ENCODE peak calls at places on chromosomes 4 and X, in ten cellular contexts. N is H9, L is neural progenitor cell, O is astrocyte, Y is SK-N-SH, B is heart left ventricle, K is breast epithelium, Q is tibial nerve, C is tibial artery, R is spleen. F is an unnamed sample.

GRCh38 chr4:99305638-99306380 is 15.0 kb upstream of the ADH1A start:
- DNase-seq in Q (peak; percentile 46), Y (no peak), L (no peak), B (no peak), C (peak; percentile 71), R (no peak), K (no peak), O (no peak), N (no peak), F (no peak)

GRCh38 chrX:150062292-150063137 is 124.2 kb upstream of the EOLA2 start:
- DNase-seq in K (no peak), Y (no peak), R (no peak), C (peak; percentile 39), Q (peak; percentile 20), N (no peak), L (no peak), O (peak; percentile 54), B (peak; percentile 39), F (no peak)

GRCh38 chrX:150482537-150483217 is 85.7 kb upstream of the MTM1 start:
- DNase-seq in Y (no peak), Q (no peak), B (no peak), K (no peak), C (no peak), N (no peak), R (no peak), L (no peak), O (peak; percentile 75), F (peak; percentile 1)

GRCh38 chr4:16844796-16845586 is 53.5 kb downstream of the LDB2 start:
- DNase-seq in N (no peak), K (no peak), B (no peak), L (peak; percentile 38), Q (no peak), O (peak; percentile 70), C (no peak), R (no peak), Y (no peak), F (no peak)

GRCh38 chrX:128807367-128807766 is 715.9 kb downstream of the SMARCA1 start:
- DNase-seq in K (no peak), B (no peak), N (no peak), Y (no peak), Q (no peak), O (no peak), R (no peak), C (no peak), L (no peak), F (no peak)

GRCh38 chrX:31232506-31232905 is 160.7 kb upstream of the FTHL17 start:
- DNase-seq in C (no peak), L (peak; percentile 37), N (no peak), O (no peak), B (no peak), Y (no peak), K (no peak), Q (no peak), R (no peak), F (no peak)

GRCh38 chrX:151393514-151393913 is 3.5 kb upstream of the VMA21 start:
- DNase-seq in K (no peak), L (peak; percentile 72), R (no peak), N (peak; percentile 45), B (no peak), Q (no peak), Y (no peak), C (no peak), O (no peak), F (peak; percentile 46)

GRCh38 chr4:112183252-112183651 is 38.0 kb downstream of the FAM241A start:
- DNase-seq in B (no peak), K (no peak), O (peak; percentile 63), N (no peak), L (no peak), R (no peak), Y (no peak), C (no peak), Q (no peak), F (no peak)

GRCh38 chr4:4362991-4363697 is 23.8 kb upstream of the NSG1 start:
- DNase-seq in L (no peak), O (peak; percentile 7), R (no peak), N (no peak), K (no peak), Q (no peak), C (no peak), B (no peak), Y (no peak), F (no peak)

GRCh38 chrX:19986531-19986930 is 4.3 kb downstream of the BCLAF3 start:
- DNase-seq in O (no peak), Y (no peak), C (no peak), Q (no peak), L (no peak), N (no peak), B (no peak), K (no peak), R (no peak), F (no peak)

GRCh38 chrX:27600686-27601085 is 10.5 kb downstream of the DCAF8L2 start:
- DNase-seq in K (no peak), O (peak; percentile 24), R (no peak), Y (no peak), B (no peak), Q (no peak), C (no peak), N (no peak), L (no peak), F (no peak)

GRCh38 chr4:118994030-118994429 is 105.4 kb downstream of the SYNPO2 start:
- DNase-seq in N (no peak), L (no peak), B (peak; percentile 46), Y (no peak), R (no peak), K (no peak), C (no peak), O (no peak), Q (no peak), F (no peak)

GRCh38 chrX:132818638-132819037 is 139.8 kb downstream of the HS6ST2 start:
- DNase-seq in B (no peak), Q (no peak), N (no peak), R (no peak), C (no peak), K (no peak), L (no peak), O (no peak), Y (no peak), F (no peak)

GRCh38 chrX:132820675-132821074 is 137.8 kb downstream of the HS6ST2 start:
- DNase-seq in N (no peak), K (no peak), O (no peak), Y (no peak), Q (no peak), B (no peak), L (no peak), R (no peak), C (no peak), F (no peak)

GRCh38 chrX:132822634-132823012 is 135.8 kb downstream of the HS6ST2 start:
- DNase-seq in C (no peak), K (no peak), Y (no peak), R (no peak), Q (no peak), B (no peak), O (no peak), L (no peak), N (no peak), F (no peak)

GRCh38 chrX:132819885-132820284 is 138.5 kb downstream of the HS6ST2 start:
- DNase-seq in O (no peak), N (no peak), C (no peak), Q (no peak), L (no peak), K (no peak), B (no peak), R (no peak), Y (no peak), F (no peak)

GRCh38 chrX:132821974-132822633 is 136.3 kb downstream of the HS6ST2 start:
- DNase-seq in Q (no peak), K (no peak), L (no peak), R (no peak), B (no peak), C (no peak), N (no peak), Y (no peak), O (no peak), F (no peak)
- TF ChIP-seq CTCF in Q (no peak), K (no peak), L (no peak), R (no peak), B (no peak), C (no peak), N (no peak), Y (no peak), O (no peak), F (no peak)

DNA sequence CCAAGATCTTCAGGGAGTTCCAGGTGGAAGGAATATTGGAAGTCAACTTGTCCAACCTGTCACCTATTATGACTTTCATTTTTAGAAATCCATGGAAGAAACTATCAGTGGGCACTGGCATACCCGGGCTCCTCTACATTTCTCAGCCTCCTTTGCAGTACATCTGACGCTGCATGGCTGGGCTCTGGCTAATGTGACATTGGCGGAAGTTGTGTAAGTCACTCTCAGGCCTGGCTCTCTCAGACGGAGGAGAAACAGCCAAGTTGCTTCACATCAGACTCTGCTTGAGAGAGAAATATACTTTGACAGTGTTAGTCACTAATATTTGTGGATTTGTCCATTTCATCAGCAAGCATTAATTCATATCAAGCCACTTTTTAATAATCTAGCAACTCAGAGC is 4.5 kb downstream of the DCHS2 start:
- DNase-seq in N (no peak), Y (no peak), R (no peak), L (no peak), Q (no peak), K (no peak), C (no peak), O (no peak), B (no peak), F (no peak)
- H3K27me3 ChIP-seq in N (peaks cover 23% of the 10 kb centered on the region), Y (peaks cover 13% of the 10 kb centered on the region), R (peaks cover 26% of the 10 kb centered on the region), L (peaks cover 84% of the 10 kb centered on the region), Q (peaks cover 54% of the 10 kb centered on the region), K (peaks cover 26% of the 10 kb centered on the region), C (peaks cover 53% of the 10 kb centered on the region), O (peaks cover 28% of the 10 kb centered on the region), B (peaks cover 19% of the 10 kb centered on the region), F (peaks cover 47% of the 10 kb centered on the region)

DNA sequence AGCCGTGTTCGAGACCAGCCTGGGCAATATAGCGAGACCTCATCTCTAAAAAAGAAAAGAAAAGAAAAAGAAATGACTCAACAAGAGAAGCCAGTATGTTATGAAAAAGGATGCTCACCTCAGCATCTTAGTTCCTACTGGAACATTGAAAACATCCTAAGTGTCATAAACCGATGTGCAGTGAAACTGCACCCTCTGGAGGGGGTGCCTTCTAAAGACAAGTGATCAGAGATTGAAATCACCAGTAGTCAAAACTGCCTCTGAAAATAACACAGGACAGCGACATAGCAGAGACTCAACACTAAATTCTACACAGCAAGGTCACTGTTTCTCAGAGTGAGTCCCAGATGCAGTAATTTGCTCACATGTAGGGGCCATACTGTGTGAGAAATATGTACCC is 28.0 kb upstream of the ATP6AP2 start:
- DNase-seq in O (no peak), K (no peak), C (no peak), Q (no peak), N (no peak), Y (no peak), L (peak; percentile 21), B (no peak), R (no peak), F (no peak)
- TF ChIP-seq CTCF in O (no peak), K (no peak), C (no peak), Q (no peak), N (no peak), Y (peak; percentile 27), L (peak; percentile 40), B (no peak), R (no peak), F (no peak)

DNA sequence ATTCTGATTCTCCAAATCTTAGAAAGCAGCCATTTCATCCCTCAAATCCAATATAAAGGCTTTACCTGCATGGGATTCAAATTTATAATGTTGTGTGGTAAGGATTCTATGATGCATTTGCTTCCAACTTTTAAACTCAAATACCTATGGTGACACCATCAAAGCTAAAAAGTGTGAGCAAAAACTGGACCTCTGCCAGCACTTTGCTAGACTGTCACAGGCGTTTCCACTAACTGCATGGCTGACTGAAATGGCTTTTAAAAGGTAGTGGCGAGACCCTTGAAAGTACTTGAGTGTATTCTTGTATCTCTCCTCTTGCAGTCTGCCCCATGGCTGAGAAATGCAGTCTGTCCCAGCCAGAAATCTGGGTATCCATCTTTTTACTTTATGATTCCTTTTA is 169.4 kb downstream of the AMELX start:
- DNase-seq in L (no peak), B (no peak), O (no peak), K (no peak), C (no peak), R (no peak), N (no peak), Y (no peak), Q (no peak), F (no peak)
- H3K27me3 ChIP-seq in L (no peaks in the 10 kb centered on the region), B (no peaks in the 10 kb centered on the region), O (no peaks in the 10 kb centered on the region), K (peaks cover 38% of the 10 kb centered on the region), C (no peaks in the 10 kb centered on the region), R (no peaks in the 10 kb centered on the region), N (no peaks in the 10 kb centered on the region), Y (no peaks in the 10 kb centered on the region), Q (no peaks in the 10 kb centered on the region), F (peaks cover 3% of the 10 kb centered on the region)

F was measured in CD4-positive, alpha-beta T cell.